ENCODE peak calls at places on chromosome 22, in ten cellular contexts. Y is mucosa of descending colon, F is AG10803, P is lung, J is A549, D is ovary, U is cardiac muscle cell, E is neural progenitor cell, A is epithelial cell of esophagus, K is AG04449. I is an unnamed sample.

GRCh38 chr22:43345761-43346261 is 2.6 kb upstream of the SCUBE1 start:
- DNase-seq in Y (no peak), F (no peak), P (no peak), J (peak), D (no peak), U (no peak), E (no peak), A (no peak), K (no peak), I (no peak)

GRCh38 chr22:17767236-17768065 is 6.8 kb downstream of the BID start:
- DNase-seq in Y (no peak), F (no peak), P (no peak), J (no peak), D (no peak), U (no peak), E (no peak), A (no peak), K (no peak), I (no peak)

GRCh38 chr22:32079110-32080089 is 36.3 kb downstream of the SLC5A1 start:
- DNase-seq in Y (no peak), F (peak), P (no peak), J (peak), D (no peak), U (peak), E (no peak), A (peak), K (peak), I (peak)

GRCh38 chr22:38075105-38075825 is 8.7 kb downstream of the SLC16A8 start:
- DNase-seq in Y (peak), F (no peak), P (no peak), J (no peak), D (no peak), U (no peak), E (no peak), A (no peak), K (no peak), I (no peak)

GRCh38 chr22:30822216-30823014 is 127.7 kb downstream of the OSBP2 start:
- DNase-seq in Y (no peak), F (no peak), P (no peak), J (no peak), D (no peak), U (peak), E (peak), A (no peak), K (no peak), I (no peak)

GRCh38 chr22:44383071-44383575 is 70.4 kb upstream of the SHISAL1 start:
- DNase-seq in Y (no peak), F (no peak), P (no peak), J (no peak), D (no peak), U (no peak), E (no peak), A (no peak), K (no peak), I (no peak)

GRCh38 chr22:50008151-50009040 is 4.2 kb downstream of the IL17REL start:
- DNase-seq in Y (peak), F (no peak), P (no peak), J (no peak), D (no peak), U (no peak), E (no peak), A (no peak), K (no peak), I (no peak)

GRCh38 chr22:23169032-23169384 is 11.3 kb upstream of the BCR start:
- DNase-seq in Y (no peak), F (no peak), P (no peak), J (no peak), D (no peak), U (no peak), E (no peak), A (no peak), K (no peak), I (no peak)

GRCh38 chr22:34975721-34976120 is 90.2 kb upstream of the ISX start:
- DNase-seq in Y (no peak), F (peak), P (no peak), J (peak), D (no peak), U (no peak), E (peak), A (no peak), K (no peak), I (no peak)
- TF ChIP-seq CTCF in Y (no peak), F (peak), P (no peak), J (peak), D (no peak), U (no peak), E (peak), A (no peak), K (peak), I (peak)

DNA sequence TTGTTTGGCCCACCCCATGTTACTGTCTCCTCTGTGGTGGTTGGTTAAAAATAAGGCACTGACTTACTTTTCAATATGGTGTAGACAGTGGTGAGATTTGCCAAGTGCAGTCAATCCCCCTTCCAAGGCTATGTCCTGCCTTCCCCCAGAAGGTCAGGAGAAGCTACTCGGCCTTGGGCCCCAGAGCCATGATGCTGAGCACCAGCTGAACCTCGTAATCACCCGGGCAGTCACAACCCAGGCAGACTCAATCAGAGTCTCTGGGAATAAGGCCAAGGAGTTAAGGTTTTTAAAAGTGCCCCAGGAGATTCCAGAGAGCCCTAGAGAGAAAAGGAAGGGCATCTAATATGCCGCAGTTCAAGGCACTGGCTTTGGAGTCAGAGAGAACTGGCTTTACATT is 23.8 kb downstream of the MYO18B start:
- DNase-seq in Y (no peak), F (no peak), P (no peak), J (no peak), D (no peak), U (no peak), E (no peak), A (no peak), K (no peak), I (no peak)
- H3K4me3 ChIP-seq in Y (no peak), F (no peak), P (no peak), J (no peak), D (no peak), U (no peak), E (no peak), A (no peak), K (no peak), I (no peak)

DNA sequence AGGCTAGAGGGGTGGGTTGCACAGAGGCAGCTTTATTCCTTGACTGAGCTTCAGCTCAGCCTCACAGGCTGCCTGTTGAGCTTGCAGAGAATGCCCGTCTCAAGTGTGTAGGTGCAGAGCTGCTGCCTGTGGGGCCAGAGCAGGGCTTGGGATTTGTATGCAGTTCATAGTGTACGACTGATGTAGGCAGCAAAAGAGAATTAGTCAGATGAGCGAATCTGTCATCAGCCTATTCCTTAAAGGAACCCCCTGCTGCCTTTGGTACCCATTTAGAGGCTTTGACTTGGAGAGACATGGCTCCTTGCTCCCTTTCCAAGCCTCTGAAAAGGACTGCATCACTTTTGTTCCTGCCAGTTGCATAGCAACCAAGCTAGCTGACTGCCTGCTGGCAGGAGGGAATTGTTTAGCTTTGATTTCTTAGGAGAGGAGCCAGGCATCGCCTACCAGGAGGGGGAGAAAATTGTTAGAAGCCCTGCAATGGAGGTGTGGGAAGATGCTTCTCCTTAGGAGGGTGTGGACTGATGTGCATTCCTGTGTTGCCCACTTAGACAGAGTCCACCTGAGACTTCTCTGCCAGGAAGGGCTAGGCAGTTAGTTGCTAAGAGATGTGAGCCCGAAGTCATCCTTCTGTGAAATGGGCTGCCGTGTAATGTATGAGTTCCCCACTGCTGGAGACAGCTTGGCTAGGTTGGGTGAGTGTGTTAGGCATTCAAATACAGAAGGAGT is 10.9 kb downstream of the ACO2 start:
- DNase-seq in Y (no peak), F (peak), P (no peak), J (no peak), D (no peak), U (no peak), E (peak), A (no peak), K (no peak), I (no peak)
- TF ChIP-seq CTCF in Y (no peak), F (no peak), P (no peak), J (no peak), D (no peak), U (no peak), E (peak), A (no peak), K (peak), I (peak)

GRCh38 chr22:26587991-26588613 is 1.8 kb downstream of the TPST2 start:
- DNase-seq in Y (no peak), F (peak), P (no peak), J (no peak), D (no peak), U (no peak), E (no peak), A (no peak), K (no peak), I (no peak)
- H3K4me3 ChIP-seq in Y (no peak), F (no peak), P (no peak), J (no peak), D (no peak), U (no peak), E (no peak), A (no peak), K (no peak), I (no peak)

GRCh38 chr22:46612341-46612903 is 7.8 kb upstream of the GRAMD4 start:
- DNase-seq in Y (peak), F (no peak), P (no peak), J (no peak), D (no peak), U (no peak), E (no peak), A (no peak), K (no peak), I (no peak)
- TF ChIP-seq CTCF in Y (no peak), F (no peak), P (no peak), J (no peak), D (no peak), U (no peak), E (no peak), A (no peak), K (no peak), I (no peak)

GRCh38 chr22:19289475-19290161 is 1.9 kb downstream of the CLTCL1 start:
- DNase-seq in Y (no peak), F (peak), P (no peak), J (no peak), D (no peak), U (no peak), E (no peak), A (peak), K (no peak), I (no peak)
- H3K4me3 ChIP-seq in Y (no peak), F (peak), P (no peak), J (peak), D (no peak), U (no peak), E (no peak), A (no peak), K (peak), I (no peak)

GRCh38 chr22:47124946-47125345 is 362.5 kb downstream of the TBC1D22A start:
- DNase-seq in Y (peak), F (no peak), P (no peak), J (no peak), D (no peak), U (no peak), E (no peak), A (no peak), K (no peak), I (no peak)

GRCh38 chr22:47126344-47126811 is 363.9 kb downstream of the TBC1D22A start:
- DNase-seq in Y (peak), F (no peak), P (no peak), J (no peak), D (no peak), U (no peak), E (no peak), A (no peak), K (no peak), I (no peak)

GRCh38 chr22:47124451-47124881 is 362.0 kb downstream of the TBC1D22A start:
- DNase-seq in Y (peak), F (no peak), P (no peak), J (no peak), D (no peak), U (no peak), E (no peak), A (no peak), K (no peak), I (no peak)

GRCh38 chr22:47123827-47124442 is 361.5 kb downstream of the TBC1D22A start:
- DNase-seq in Y (peak), F (no peak), P (no peak), J (no peak), D (no peak), U (no peak), E (no peak), A (no peak), K (no peak), I (no peak)

GRCh38 chr22:47125603-47126002 is 363.2 kb downstream of the TBC1D22A start:
- DNase-seq in Y (peak), F (no peak), P (no peak), J (peak), D (no peak), U (no peak), E (no peak), A (no peak), K (no peak), I (no peak)
- TF ChIP-seq CTCF in Y (no peak), F (peak), P (no peak), J (peak), D (no peak), U (peak), E (peak), A (peak), K (peak), I (no peak)

I was measured in epithelial cell of proximal tubule.